ENCODE peak calls at places on chromosomes 4 and X, in ten cellular contexts. O, J, S, A, N, D, G, L, U and E are unnamed samples. For H3K9me3, the result is how much of the 10 kb centered on the place peaks cover.

GRCh38 chrX:47992093-47992375 is 11.8 kb downstream of the ZNF182 start:
- DNase-seq in O (no peak), J (no peak), S (no peak), A (no peak), N (no peak), D (no peak), G (no peak), L (no peak), U (no peak), E (no peak)

GRCh38 chr4:107760281-107760947 is 40.4 kb upstream of the PAPSS1 start:
- DNase-seq in O (no peak), J (no peak), S (no peak), A (no peak), N (no peak), D (no peak), G (no peak), L (no peak), U (no peak), E (no peak)

GRCh38 chrX:113384628-113385027 is 544.0 kb upstream of the AMOT start:
- DNase-seq in O (no peak), J (peak), S (no peak), A (no peak), N (no peak), D (no peak), G (no peak), L (no peak), U (peak), E (no peak)

GRCh38 chrX:86215260-86215659 is 67.0 kb downstream of the DACH2 start:
- DNase-seq in O (no peak), J (no peak), S (no peak), A (no peak), N (no peak), D (no peak), G (no peak), L (no peak), U (no peak), E (no peak)

GRCh38 chrX:100980608-100981497 is 11.3 kb downstream of the ARL13A start:
- DNase-seq in O (peak), J (peak), S (peak), A (no peak), N (no peak), D (peak), G (no peak), L (peak), U (peak), E (no peak)

GRCh38 chr4:176549161-176549865 is 229.5 kb downstream of the SPCS3 start:
- DNase-seq in O (no peak), J (peak), S (no peak), A (no peak), N (no peak), D (no peak), G (no peak), L (no peak), U (peak), E (no peak)

GRCh38 chr4:20490734-20491133 is 209.5 kb upstream of the PACRGL start:
- DNase-seq in O (no peak), J (no peak), S (no peak), A (no peak), N (no peak), D (no peak), G (no peak), L (no peak), U (no peak), E (no peak)

GRCh38 chr4:187478292-187479205 is 517.0 kb upstream of the ZFP42 start:
- DNase-seq in O (no peak), J (peak), S (no peak), A (no peak), N (no peak), D (no peak), G (no peak), L (no peak), U (peak), E (no peak)

GRCh38 chrX:9988762-9989161 is 21.6 kb downstream of the CLDN34 start:
- DNase-seq in O (no peak), J (peak), S (no peak), A (no peak), N (no peak), D (no peak), G (no peak), L (no peak), U (no peak), E (no peak)

GRCh38 chrX:133544105-133544504 is 128.8 kb upstream of the GPC4 start:
- DNase-seq in O (peak), J (peak), S (no peak), A (no peak), N (no peak), D (no peak), G (no peak), L (no peak), U (peak), E (no peak)

DNA sequence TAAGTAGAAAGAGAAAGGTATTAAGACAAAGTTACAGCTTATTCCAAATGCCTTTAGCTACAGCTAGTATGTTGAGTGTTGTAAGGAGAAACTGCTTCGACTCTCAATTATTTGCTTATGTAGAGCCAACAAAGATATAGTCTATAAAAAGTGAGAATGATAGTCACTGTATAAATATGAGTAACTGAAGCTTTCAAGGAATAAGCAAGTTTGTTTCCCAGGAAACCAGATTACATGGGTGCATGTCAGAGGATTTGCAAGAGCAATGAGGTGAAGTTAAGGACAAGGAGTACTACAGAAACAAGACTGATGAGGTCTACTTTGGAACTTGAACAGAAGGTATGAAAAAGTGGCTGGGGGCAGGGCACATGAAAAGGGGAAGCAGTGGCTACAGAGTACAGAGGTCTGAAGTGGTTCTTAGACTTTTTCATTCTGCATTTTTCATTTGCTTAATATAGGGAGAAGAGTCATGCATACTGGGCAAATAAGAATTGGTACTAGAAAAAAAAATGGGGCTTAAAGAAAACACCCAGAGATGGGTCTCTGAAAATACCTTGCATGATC is 321.0 kb upstream of the CXXC4 start:
- DNase-seq in O (no peak), J (no peak), S (no peak), A (no peak), N (no peak), D (no peak), G (no peak), L (no peak), U (peak), E (no peak)
- H3K9me3 ChIP-seq in O (under half), J (under half), S (under half), A (under half), N (under half), D (under half), G (under half), L (under half), U (under half), E (under half)

DNA sequence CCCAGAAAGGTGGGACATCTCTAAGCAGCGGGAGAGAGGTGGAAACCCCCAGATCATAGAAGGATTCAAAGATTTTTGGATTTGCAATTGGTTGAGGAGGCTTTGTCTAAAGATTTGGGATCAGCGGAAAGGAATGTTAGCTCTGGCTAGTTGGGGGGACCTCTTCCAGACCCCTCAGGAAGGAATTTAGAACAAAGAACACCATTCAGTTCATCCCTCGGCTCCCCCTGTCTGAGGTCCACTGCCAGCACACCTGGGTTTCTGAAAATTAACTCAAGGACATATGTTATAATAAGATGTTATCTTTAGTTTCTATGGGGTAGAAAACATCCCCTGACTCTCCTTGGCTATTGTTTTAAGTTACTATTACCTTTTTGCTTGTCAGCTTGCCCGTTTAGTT is 163.6 kb downstream of the CEP135 start:
- DNase-seq in O (no peak), J (no peak), S (no peak), A (no peak), N (no peak), D (no peak), G (no peak), L (no peak), U (no peak), E (no peak)
- H3K9me3 ChIP-seq in O (under half), J (under half), S (under half), A (under half), N (under half), D (under half), G (under half), L (under half), U (under half), E (under half)

DNA sequence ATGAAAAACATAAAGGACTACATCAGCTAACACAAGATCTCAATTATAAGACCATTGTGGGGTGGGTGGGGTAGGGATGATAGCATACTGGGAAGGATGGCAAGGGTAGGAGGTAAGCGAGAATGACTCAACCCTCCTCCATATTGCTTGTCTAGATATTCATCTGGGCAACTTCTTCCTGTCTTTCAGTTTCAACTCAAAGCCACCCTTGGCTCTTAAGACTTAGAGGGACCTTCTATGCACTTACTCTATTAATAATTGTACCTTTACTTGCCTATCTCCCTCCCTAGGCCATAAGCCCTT is 87.5 kb upstream of the ETNPPL start:
- DNase-seq in O (no peak), J (peak), S (no peak), A (no peak), N (no peak), D (no peak), G (no peak), L (no peak), U (no peak), E (no peak)
- H3K9me3 ChIP-seq in O (under half), J (under half), S (under half), A (under half), N (under half), D (under half), G (under half), L (under half), U (under half), E (under half)

GRCh38 chr4:717601-718320 is 12.1 kb downstream of the PCGF3 start:
- DNase-seq in O (no peak), J (no peak), S (no peak), A (no peak), N (no peak), D (no peak), G (no peak), L (no peak), U (no peak), E (no peak)
- H3K9me3 ChIP-seq in O (under half), J (under half), S (under half), A (under half), N (under half), D (under half), G (under half), L (under half), U (under half), E (under half)

GRCh38 chr4:100164808-100165760 is 25.2 kb downstream of the DDIT4L start:
- DNase-seq in O (no peak), J (no peak), S (no peak), A (no peak), N (no peak), D (no peak), G (no peak), L (no peak), U (no peak), E (no peak)

GRCh38 chr4:100162027-100162685 is 28.1 kb downstream of the DDIT4L start:
- DNase-seq in O (no peak), J (no peak), S (no peak), A (no peak), N (no peak), D (no peak), G (no peak), L (no peak), U (no peak), E (no peak)

GRCh38 chr4:100168521-100168920 is 21.7 kb downstream of the DDIT4L start:
- DNase-seq in O (no peak), J (peak), S (no peak), A (no peak), N (no peak), D (no peak), G (no peak), L (no peak), U (no peak), E (no peak)

GRCh38 chr4:100166297-100167034 is 23.8 kb downstream of the DDIT4L start:
- DNase-seq in O (no peak), J (no peak), S (no peak), A (no peak), N (no peak), D (no peak), G (no peak), L (no peak), U (no peak), E (no peak)

GRCh38 chr4:100165809-100166208 is 24.5 kb downstream of the DDIT4L start:
- DNase-seq in O (no peak), J (no peak), S (no peak), A (no peak), N (no peak), D (no peak), G (no peak), L (no peak), U (no peak), E (no peak)
- H3K9me3 ChIP-seq in O (under half), J (under half), S (under half), A (under half), N (under half), D (under half), G (under half), L (under half), U (under half), E (under half)

DNA sequence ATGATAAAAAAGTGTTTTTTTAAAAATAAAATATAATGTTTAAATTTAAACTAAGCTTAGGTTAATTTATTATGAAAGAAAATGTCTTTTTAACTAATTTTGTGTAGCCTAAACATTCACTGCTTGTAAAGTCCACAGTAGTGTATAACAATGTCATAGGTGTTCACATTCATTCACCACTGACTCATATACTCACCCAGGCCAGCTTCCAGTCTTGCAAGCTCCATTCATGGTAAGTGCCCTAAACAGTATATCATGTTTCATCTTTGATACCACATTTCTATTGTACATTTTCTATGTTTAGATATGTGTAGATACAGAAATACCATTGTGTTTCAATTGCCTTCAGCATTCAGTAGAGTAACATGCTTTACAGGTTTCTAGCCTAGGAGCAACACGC is 530.3 kb downstream of the EPHA5 start:
- DNase-seq in O (no peak), J (no peak), S (no peak), A (no peak), N (no peak), D (no peak), G (no peak), L (no peak), U (no peak), E (no peak)
- H3K9me3 ChIP-seq in O (under half), J (under half), S (under half), A (under half), N (under half), D (under half), G (under half), L (under half), U (under half), E (under half)

DNA sequence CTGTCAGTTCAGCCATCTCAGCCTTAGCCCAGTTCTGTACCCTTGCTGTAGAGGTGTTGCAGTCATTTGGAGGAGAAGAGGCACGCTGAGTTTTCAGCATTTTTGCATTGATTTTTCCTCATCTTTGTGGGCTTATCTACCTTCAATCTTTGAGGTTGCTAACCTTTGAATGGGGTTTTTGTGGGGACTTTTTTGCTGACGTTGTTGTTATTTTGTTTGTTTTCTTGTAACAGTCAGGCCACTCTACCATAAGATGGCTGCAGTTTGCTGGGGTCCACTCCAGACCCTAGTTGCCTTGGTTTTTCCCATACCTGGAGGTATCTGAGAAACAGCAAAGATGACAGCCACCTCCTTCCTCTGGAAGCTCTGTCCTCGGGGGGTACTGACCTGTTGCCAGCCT is 22.8 kb upstream of the TMEM271 start:
- DNase-seq in O (no peak), J (no peak), S (no peak), A (no peak), N (no peak), D (no peak), G (no peak), L (no peak), U (no peak), E (no peak)
- H3K9me3 ChIP-seq in O (under half), J (under half), S (under half), A (under half), N (under half), D (under half), G (under half), L (under half), U (under half), E (under half)

DNA sequence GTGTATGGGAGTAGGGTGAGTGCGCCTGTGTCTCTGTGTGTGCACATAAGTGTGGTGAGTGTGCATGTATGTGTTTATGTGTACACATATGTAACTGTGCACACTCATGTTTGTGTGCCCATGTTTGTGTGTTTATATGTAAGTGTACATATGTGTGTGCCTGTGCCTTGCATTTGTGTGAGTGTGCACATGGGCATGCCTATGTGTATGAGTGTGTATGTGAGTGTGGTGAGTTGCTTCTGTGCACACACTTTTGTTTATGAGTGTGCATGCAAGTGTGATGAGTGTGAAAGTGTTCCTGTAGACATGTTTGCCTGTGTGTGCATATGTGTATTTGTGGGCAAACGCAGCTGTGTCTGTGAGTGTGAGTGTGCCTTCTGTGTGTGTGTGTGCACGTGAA is 7.2 kb downstream of the IL9R start:
- DNase-seq in O (no peak), J (no peak), S (no peak), A (no peak), N (no peak), D (no peak), G (no peak), L (no peak), U (no peak), E (no peak)
- H3K9me3 ChIP-seq in O (under half), J (under half), S (under half), A (under half), N (under half), D (under half), G (under half), L (under half), U (under half), E (under half)

GRCh38 chrX:78237127-78237526 is 90.3 kb downstream of the CYSLTR1 start:
- DNase-seq in O (no peak), J (no peak), S (no peak), A (no peak), N (no peak), D (no peak), G (no peak), L (no peak), U (peak), E (no peak)
- H3K9me3 ChIP-seq in O (under half), J (under half), S (under half), A (under half), N (under half), D (under half), G (under half), L (under half), U (under half), E (under half)

GRCh38 chrX:84339507-84340364 is 151.7 kb upstream of the RPS6KA6 start:
- DNase-seq in O (no peak), J (peak), S (no peak), A (no peak), N (no peak), D (no peak), G (no peak), L (no peak), U (peak), E (no peak)

GRCh38 chrX:84336646-84337045 is 148.6 kb upstream of the RPS6KA6 start:
- DNase-seq in O (no peak), J (no peak), S (no peak), A (no peak), N (no peak), D (no peak), G (no peak), L (no peak), U (no peak), E (no peak)

DNA sequence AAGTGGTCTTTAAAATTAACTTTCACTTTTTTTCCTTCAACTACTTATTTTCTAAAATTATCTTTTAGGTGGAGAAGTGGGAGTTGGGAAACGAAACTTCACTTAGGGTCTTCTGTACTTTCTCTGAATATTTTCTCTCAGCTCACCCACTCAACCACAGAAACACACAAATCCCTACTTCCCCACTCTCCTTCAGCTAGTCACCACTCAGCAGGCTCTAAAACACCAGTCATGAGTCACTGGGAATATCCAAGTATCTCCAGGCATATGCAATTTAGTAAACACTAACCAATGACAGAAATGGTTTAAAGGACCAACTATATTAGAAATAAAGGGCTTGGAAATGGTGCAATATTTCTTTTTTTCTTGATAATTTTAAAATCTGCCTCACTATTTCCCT is 153.0 kb upstream of the RPS6KA6 start:
- DNase-seq in O (no peak), J (peak), S (no peak), A (no peak), N (no peak), D (no peak), G (no peak), L (no peak), U (peak), E (no peak)
- H3K9me3 ChIP-seq in O (under half), J (under half), S (under half), A (under half), N (under half), D (under half), G (under half), L (under half), U (under half), E (under half)